ENCODE peak calls at places on chromosomes 5 and 9, in six cellular contexts. G, F, Y, U, B and Z are unnamed samples.

GRCh38 chr5:89901983-89902382 is 507.6 kb downstream of the CETN3 start:
- DNase-seq in Y (no peak), F (no peak), U (no peak), B (no peak), G (no peak), Z (no peak)

GRCh38 chr5:146018461-146019375 is 82.3 kb downstream of the SH3RF2 start:
- DNase-seq in U (no peak), Y (no peak), B (no peak), F (no peak), G (no peak), Z (no peak)

GRCh38 chr9:20319641-20320337 is 302.5 kb downstream of the MLLT3 start:
- DNase-seq in B (peak), G (no peak), U (peak), Y (peak), F (no peak), Z (no peak)

GRCh38 chr9:77712533-77713130 is 64.5 kb upstream of the GNA14 start:
- DNase-seq in G (no peak), U (peak), F (no peak), B (peak), Y (peak), Z (no peak)

GRCh38 chr5:110086658-110087388 is 397.1 kb downstream of the MAN2A1 start:
- DNase-seq in U (peak), G (no peak), F (no peak), B (peak), Y (peak), Z (no peak)

GRCh38 chr5:1200495-1201326 is 684 bp upstream of the SLC6A19 start:
- DNase-seq in F (no peak), G (no peak), U (no peak), B (no peak), Y (no peak), Z (no peak)

GRCh38 chr9:91477106-91477505 is 53.5 kb upstream of the NFIL3 start:
- DNase-seq in G (no peak), U (no peak), Y (no peak), B (no peak), F (no peak), Z (peak)

GRCh38 chr9:93945400-93946337 is 9.5 kb downstream of the BARX1 start:
- DNase-seq in G (no peak), U (no peak), Y (no peak), F (no peak), B (no peak), Z (no peak)

GRCh38 chr5:15529821-15530220 is 29.8 kb downstream of the FBXL7 start:
- DNase-seq in B (no peak), F (no peak), U (no peak), G (no peak), Y (peak), Z (no peak)

GRCh38 chr9:3437031-3437430 is 88.8 kb downstream of the RFX3 start:
- DNase-seq in G (no peak), U (no peak), F (no peak), Y (no peak), B (no peak), Z (no peak)

GRCh38 chr5:175853573-175854230 is 17.7 kb upstream of the CPLX2 start:
- DNase-seq in Y (no peak), G (no peak), B (peak), F (no peak), U (no peak), Z (no peak)

GRCh38 chr9:96874947-96875459 is 20.7 kb upstream of the ZNF782 start:
- DNase-seq in G (no peak), U (peak), B (peak), Y (peak), F (no peak), Z (no peak)

GRCh38 chr5:112863549-112863948 is 2.5 kb downstream of the SRP19 start:
- DNase-seq in G (no peak), U (no peak), F (no peak), B (peak), Y (no peak), Z (no peak)

GRCh38 chr5:53073349-53073748 is 36.2 kb downstream of the MOCS2 start:
- DNase-seq in G (no peak), U (no peak), B (no peak), F (no peak), Y (peak), Z (no peak)

GRCh38 chr5:56596154-56596553 is 219.2 kb upstream of the MAP3K1 start:
- DNase-seq in Y (no peak), F (no peak), U (no peak), B (no peak), G (no peak), Z (no peak)

GRCh38 chr9:127723450-127723849 is 7.6 kb downstream of the TTC16 start:
- DNase-seq in B (no peak), G (no peak), U (no peak), Y (peak), F (no peak), Z (no peak)

GRCh38 chr5:72951850-72952468 is 3.9 kb upstream of the FCHO2 start:
- DNase-seq in Y (peak), U (peak), G (no peak), B (peak), F (no peak), Z (no peak)

GRCh38 chr5:140344683-140345423 is 1.6 kb downstream of the HBEGF start:
- DNase-seq in Y (peak), U (no peak), B (peak), F (no peak), G (no peak), Z (no peak)

GRCh38 chr9:98207606-98208005 is 15.2 kb upstream of the CORO2A start:
- DNase-seq in G (no peak), Y (peak), F (no peak), U (no peak), B (no peak), Z (no peak)

GRCh38 chr5:96220610-96221390 is 212.2 kb downstream of the PCSK1 start:
- DNase-seq in U (peak), G (no peak), B (peak), Y (peak), F (no peak), Z (no peak)

GRCh38 chr9:77215874-77216273 is 38.5 kb downstream of the VPS13A start:
- DNase-seq in F (no peak), G (no peak), U (peak), Y (peak), B (no peak), Z (no peak)

GRCh38 chr5:142915840-142916424 is 145.8 kb downstream of the ARHGAP26 start:
- DNase-seq in G (peak), F (peak), B (peak), U (peak), Y (peak), Z (peak)

GRCh38 chr5:88860501-88860900 is 22.5 kb downstream of the MEF2C start:
- DNase-seq in B (no peak), U (no peak), Y (peak), G (no peak), F (no peak), Z (no peak)

GRCh38 chr5:122772446-122772845 is 2.4 kb upstream of the SNX2 start:
- DNase-seq in Y (peak), G (no peak), B (peak), U (peak), F (no peak), Z (no peak)

GRCh38 chr9:115207003-115207837 is 89.3 kb upstream of the TNC start:
- DNase-seq in F (no peak), G (no peak), U (peak), B (peak), Y (peak), Z (no peak)

GRCh38 chr5:129856325-129856724 is 47.9 kb upstream of the CHSY3 start:
- DNase-seq in Y (no peak), G (no peak), F (no peak), B (no peak), U (no peak), Z (no peak)

GRCh38 chr9:87054999-87055686 is 107.8 kb upstream of the GAS1 start:
- DNase-seq in G (no peak), B (no peak), Y (no peak), U (no peak), F (no peak), Z (no peak)

GRCh38 chr5:109281136-109281690 is 128.6 kb downstream of the PJA2 start:
- DNase-seq in U (no peak), F (no peak), G (no peak), Y (no peak), B (peak), Z (no peak)

GRCh38 chr5:1010641-1011046 is 2.0 kb downstream of the NKD2 start:
- DNase-seq in Y (no peak), G (no peak), B (no peak), F (no peak), U (no peak), Z (no peak)

GRCh38 chr5:61245936-61246335 is 83.7 kb upstream of the SMIM15 start:
- DNase-seq in G (no peak), U (no peak), B (no peak), Y (no peak), F (no peak), Z (no peak)

GRCh38 chr5:103669615-103670014 is 107.0 kb upstream of the NUDT12 start:
- DNase-seq in Y (no peak), U (no peak), G (no peak), F (no peak), B (no peak), Z (no peak)

GRCh38 chr9:117290306-117290705 is 124.6 kb downstream of the ASTN2 start:
- DNase-seq in B (no peak), U (no peak), Y (no peak), F (no peak), G (no peak), Z (no peak)

GRCh38 chr5:51381801-51382507 is 1.3 kb upstream of the ISL1 start:
- DNase-seq in B (peak), U (peak), F (no peak), Y (no peak), G (no peak), Z (peak)

DNA sequence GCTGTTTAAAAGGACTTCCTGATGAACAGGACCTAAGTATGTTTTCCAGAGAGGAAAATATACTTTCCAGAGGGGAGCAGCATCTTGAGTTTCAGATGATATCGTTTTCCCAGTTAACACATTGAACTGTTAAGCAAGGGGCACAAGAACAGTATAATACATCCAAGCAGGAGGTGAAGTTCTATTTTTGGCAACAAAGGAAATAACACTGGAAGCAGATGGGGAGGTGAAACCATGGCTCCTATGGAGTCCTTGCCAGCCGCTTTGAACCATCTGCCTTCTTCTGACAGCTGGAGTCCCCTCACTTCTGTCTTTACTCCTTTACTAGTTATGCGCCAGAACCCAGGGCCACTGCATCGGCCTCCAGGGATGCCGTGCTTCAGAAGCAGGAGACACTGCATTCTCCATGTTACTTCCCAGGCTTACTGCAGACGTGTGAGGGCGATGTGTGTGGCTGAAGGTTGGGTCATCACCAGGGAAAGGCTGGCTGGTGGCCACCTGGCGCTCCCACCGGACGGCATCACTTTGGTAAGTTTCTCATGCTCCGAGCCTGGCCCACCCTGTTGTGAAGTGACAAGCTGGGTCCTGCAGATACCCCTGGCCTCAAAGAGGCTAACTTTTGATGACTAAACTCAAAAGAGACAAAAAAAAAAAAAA is 77.8 kb downstream of the TTLL11 start:
- DNase-seq in Y (no peak), F (no peak), B (no peak), G (no peak), U (no peak), Z (no peak)
- H4K91ac ChIP-seq in Y (no peak), F (no peak), B (no peak), G (no peak), U (no peak), Z (no peak)

GRCh38 chr5:128237504-128237903 is 153.9 kb downstream of the SLC12A2 start:
- DNase-seq in Y (peak), G (no peak), B (no peak), U (no peak), F (no peak), Z (no peak)
- H4K91ac ChIP-seq in Y (no peak), G (no peak), B (no peak), U (no peak), F (no peak), Z (no peak)

DNA sequence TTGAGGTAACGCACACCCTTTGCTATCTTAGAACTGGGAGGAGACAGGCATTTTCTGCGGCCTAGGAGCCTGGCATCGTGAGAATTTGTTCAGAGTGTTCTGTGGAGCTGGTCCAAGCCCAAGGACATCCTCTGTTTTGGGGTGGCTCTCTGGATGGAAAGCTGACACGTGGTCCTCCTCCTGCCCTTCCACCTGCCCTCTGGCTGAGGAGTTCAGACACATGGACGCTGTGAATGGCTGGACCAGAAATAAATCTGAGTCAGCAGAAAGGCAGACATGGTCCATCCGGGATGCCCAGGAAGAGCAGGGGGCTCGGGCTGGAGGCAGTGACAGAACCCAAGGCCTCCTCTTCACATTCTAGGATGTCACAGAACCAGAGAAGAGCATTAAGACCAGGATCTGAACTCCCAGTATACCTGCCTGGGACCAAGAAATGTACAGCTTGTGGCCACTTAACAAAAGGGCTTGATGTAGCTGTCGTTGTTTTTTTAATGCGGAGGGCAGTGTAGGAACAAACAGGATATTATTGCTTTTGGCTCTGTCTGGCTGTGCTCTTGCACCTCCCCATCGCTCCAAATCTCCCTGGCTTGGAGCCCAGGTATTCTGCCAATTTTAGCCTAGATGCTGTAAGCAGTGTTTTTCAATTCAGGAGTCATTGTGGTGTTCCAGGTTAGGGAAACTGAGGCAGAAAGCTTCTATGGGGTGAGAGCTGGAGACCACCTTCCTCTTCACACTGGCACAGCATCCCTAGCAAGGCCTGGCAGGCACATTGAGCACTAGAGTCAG is 2.4 kb downstream of the CKMT2 start:
- DNase-seq in B (no peak), G (no peak), F (no peak), U (no peak), Y (no peak), Z (no peak)
- H4K91ac ChIP-seq in B (no peak), G (no peak), F (no peak), U (no peak), Y (no peak), Z (no peak)

GRCh38 chr5:41876678-41877077 is 6.5 kb upstream of the OXCT1 start:
- DNase-seq in B (no peak), Y (no peak), F (no peak), U (no peak), G (no peak), Z (no peak)
- H4K91ac ChIP-seq in B (no peak), Y (no peak), F (no peak), U (no peak), G (no peak), Z (no peak)

GRCh38 chr9:137632432-137633161 is 13.8 kb downstream of the EHMT1 start:
- DNase-seq in F (no peak), G (no peak), U (no peak), Y (peak), B (no peak), Z (no peak)

GRCh38 chr9:137626448-137626847 is 7.6 kb downstream of the EHMT1 start:
- DNase-seq in G (no peak), Y (no peak), B (no peak), F (no peak), U (no peak), Z (no peak)

GRCh38 chr9:137630684-137631083 is 11.9 kb downstream of the EHMT1 start:
- DNase-seq in Y (no peak), G (no peak), B (no peak), F (no peak), U (peak), Z (no peak)

GRCh38 chr9:137631608-137632431 is 13.0 kb downstream of the EHMT1 start:
- DNase-seq in G (no peak), Y (no peak), B (no peak), F (no peak), U (no peak), Z (no peak)

GRCh38 chr9:137630126-137630525 is 11.3 kb downstream of the EHMT1 start:
- DNase-seq in F (no peak), B (no peak), Y (peak), G (no peak), U (peak), Z (no peak)
- H4K91ac ChIP-seq in F (no peak), B (no peak), Y (no peak), G (no peak), U (no peak), Z (no peak)